ENCODE peak calls at places on chromosomes 11 and 22, in four cellular contexts. A, F, I and W are unnamed samples.

GRCh38 chr11:122796128-122796717 is 42.1 kb upstream of the CRTAM start:
- DNase-seq in A (peak; percentile 19), F (peak; percentile 9), I (peak; percentile 66), W (no peak)

GRCh38 chr11:100776212-100776896 is 89.3 kb downstream of the ARHGAP42 start:
- DNase-seq in A (peak; percentile 96), F (peak; percentile 74), I (no peak), W (no peak)

GRCh38 chr11:72224587-72225410 is at the start of gene INPPL1:
- DNase-seq in A (no peak), F (no peak), I (peak; percentile 62), W (no peak)

GRCh38 chr11:67309661-67310061 is 6.3 kb downstream of the SSH3 start:
- DNase-seq in A (no peak), F (no peak), I (no peak), W (no peak)

GRCh38 chr11:113444469-113445122 is 30.6 kb downstream of the DRD2 start:
- DNase-seq in A (no peak), F (no peak), I (no peak), W (no peak)

GRCh38 chr22:29167032-29167911 is 38.4 kb upstream of the EMID1 start:
- DNase-seq in A (no peak), F (no peak), I (no peak), W (peak; percentile 100)

GRCh38 chr11:117409511-117409910 is 81.9 kb downstream of the CEP164 start:
- DNase-seq in A (no peak), F (no peak), I (no peak), W (no peak)

GRCh38 chr11:106763516-106763915 is 254.8 kb downstream of the GUCY1A2 start:
- DNase-seq in A (no peak), F (no peak), I (no peak), W (no peak)

GRCh38 chr11:64245797-64246623 is 733 bp downstream of the PPP1R14B start:
- DNase-seq in A (peak; percentile 91), F (peak; percentile 58), I (peak; percentile 47), W (no peak)

GRCh38 chr11:34049058-34049457 is 2.5 kb upstream of the CAPRIN1 start:
- DNase-seq in A (no peak), F (no peak), I (no peak), W (no peak)

GRCh38 chr11:34040571-34040970 is 11.0 kb upstream of the CAPRIN1 start:
- DNase-seq in A (no peak), F (no peak), I (no peak), W (no peak)

GRCh38 chr11:34050536-34050935 is 995 bp upstream of the CAPRIN1 start:
- DNase-seq in A (no peak), F (no peak), I (no peak), W (no peak)

DNA sequence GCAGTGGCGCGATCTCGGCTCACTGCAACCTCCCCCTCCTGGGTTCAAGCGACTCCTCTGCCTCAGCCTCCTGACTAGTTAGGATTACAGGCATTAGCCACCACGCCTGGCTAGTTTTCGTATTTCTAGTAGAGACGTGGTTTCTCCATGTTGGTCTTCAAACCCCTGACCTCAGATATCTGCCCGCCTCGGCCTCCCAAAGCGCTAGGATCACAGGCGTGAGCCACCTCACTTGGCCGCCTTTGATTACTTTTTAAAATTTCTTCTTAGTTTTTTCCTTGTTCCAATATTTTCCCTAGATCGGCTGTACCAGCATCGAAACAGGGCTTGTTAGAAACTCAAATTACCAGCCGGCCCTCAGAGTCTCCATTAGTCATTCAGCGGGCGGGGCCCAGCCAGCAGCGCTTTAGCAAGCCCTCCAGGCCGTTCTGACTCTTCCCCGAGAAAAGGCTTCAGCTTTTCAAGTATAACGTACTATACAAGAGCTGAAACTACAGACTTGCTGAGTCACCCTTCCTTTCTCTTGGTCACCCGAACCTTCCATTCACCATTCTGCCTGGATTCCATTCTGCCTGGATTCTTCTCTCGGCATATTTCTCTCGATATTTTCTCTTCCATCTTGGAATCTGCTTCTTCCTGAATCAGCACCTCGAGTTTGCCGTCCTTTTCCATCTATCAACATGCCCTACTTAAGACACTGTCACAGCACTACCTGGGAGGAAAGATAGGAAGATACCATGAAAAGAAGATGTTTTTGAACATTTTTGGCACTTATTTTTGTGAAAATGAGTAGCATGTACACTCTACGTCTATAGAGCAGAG is 6.7 kb upstream of the CAPRIN1 start:
- DNase-seq in A (peak; percentile 76), F (no peak), I (peak; percentile 54), W (no peak)
- TF ChIP-seq CHD4 in A (no peak), F (no peak), I (no peak), W (no peak)

GRCh38 chr11:9980931-9981330 is 313.1 kb downstream of the SBF2 start:
- DNase-seq in A (no peak), F (no peak), I (no peak), W (no peak)

GRCh38 chr11:9982796-9983579 is 311.0 kb downstream of the SBF2 start:
- DNase-seq in A (peak; percentile 97), F (peak; percentile 71), I (peak; percentile 15), W (no peak)

GRCh38 chr11:9977554-9977953 is 313.7 kb downstream of the SWAP70 start:
- DNase-seq in A (no peak), F (no peak), I (no peak), W (no peak)

DNA sequence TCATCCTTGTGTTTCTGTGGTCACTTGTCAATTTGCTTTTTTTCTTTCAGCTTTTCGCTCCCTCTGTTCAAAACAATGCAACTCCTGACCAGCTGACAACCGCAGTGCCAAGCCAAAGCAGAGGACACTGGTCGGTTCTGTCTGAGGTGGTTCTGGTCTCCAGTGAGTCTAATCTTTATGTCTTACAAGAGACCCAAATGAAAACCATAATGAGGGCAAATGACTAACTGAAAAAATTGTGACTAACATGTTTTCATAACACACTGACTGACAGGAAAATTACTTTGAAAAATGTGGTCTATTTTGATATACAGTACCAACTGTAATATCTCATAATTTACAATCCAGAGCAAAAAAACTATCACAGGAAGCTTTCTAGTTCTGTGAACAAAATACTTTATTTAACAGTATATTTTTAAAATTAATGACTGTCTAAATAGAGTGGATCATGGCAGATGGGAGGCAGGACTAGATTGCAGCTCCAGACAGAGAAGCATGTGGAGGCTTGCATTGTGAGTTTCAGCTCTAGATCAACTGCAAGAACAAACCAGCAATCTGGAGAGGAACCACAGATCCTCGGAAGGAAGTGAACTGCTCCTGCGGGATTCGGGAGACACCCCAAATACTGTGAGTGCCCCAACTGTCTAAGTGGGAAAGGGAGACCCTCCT is 311.8 kb downstream of the SBF2 start:
- DNase-seq in A (peak; percentile 51), F (no peak), I (no peak), W (no peak)
- TF ChIP-seq CHD4 in A (no peak), F (no peak), I (no peak), W (no peak)

GRCh38 chr11:119832132-119832531 is 103.1 kb upstream of the NECTIN1 start:
- DNase-seq in A (no peak), F (no peak), I (no peak), W (no peak)
- TF ChIP-seq CHD4 in A (no peak), F (no peak), I (no peak), W (no peak)

GRCh38 chr11:46435679-46436078 is 44.1 kb upstream of the CHRM4 start:
- DNase-seq in A (no peak), F (no peak), I (no peak), W (no peak)
- TF ChIP-seq CHD4 in A (no peak), F (no peak), I (no peak), W (no peak)

DNA sequence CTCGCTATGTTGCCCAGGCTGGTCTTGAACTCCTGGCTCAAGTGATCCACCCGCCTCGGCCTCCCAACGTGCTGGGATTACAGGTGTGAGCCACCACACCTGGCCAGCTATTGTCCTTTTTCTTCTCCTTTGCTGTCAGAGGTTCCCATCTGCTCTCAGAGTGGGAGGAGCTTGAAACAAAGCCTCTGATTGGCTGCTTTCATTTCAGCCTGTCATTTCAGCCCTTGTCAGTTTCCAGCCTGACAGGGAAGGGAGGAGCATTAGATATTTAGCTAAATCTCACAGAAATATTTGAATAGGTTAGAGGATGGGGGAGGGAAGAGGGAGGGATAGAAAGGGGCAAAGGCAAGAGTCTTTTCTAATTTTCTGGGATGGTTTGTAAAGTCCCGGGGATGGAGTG is 8.7 kb downstream of the SLC22A6 start:
- DNase-seq in A (peak; percentile 22), F (no peak), I (peak; percentile 66), W (no peak)
- TF ChIP-seq CHD4 in A (no peak), F (no peak), I (no peak), W (no peak)

GRCh38 chr22:42693763-42694683 is 26.6 kb downstream of the A4GALT start:
- DNase-seq in A (no peak), F (no peak), I (no peak), W (no peak)
- TF ChIP-seq CHD4 in A (no peak), F (no peak), I (no peak), W (no peak)

DNA sequence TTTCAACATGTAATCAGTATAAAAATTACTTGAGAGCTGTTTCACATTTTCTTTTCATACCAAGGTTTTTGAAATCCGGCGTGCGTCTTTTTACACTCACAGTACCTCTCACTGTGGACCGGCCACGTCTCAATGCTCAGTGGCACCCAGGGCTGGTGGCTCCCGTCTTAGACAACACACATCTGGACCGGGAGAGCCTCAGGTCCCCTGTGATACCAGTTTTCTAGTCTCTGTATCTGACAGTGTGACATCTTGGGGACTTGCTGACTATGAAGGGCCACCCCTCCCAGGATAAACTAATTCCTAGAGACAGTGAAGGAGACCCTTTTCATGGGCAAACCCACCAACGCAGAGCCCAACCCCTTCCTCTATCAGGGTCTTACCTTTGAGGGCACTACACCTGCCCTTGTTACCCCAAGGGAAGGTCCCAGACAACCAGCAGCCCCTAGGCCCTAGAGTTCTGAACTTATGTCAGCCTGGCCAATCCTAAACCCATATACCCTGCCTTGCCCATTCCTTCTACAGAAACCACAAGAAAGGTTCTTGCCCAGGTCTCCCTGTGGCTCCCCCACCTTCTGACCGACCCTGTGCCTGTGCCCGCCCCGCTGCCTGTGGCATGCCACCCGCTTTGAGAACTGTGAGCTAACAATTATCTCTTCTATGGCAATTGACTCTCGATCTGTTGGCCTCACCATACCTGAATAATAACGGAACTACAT is 6.1 kb upstream of the ASCL2 start:
- DNase-seq in A (no peak), F (no peak), I (no peak), W (no peak)
- TF ChIP-seq CHD4 in A (no peak), F (no peak), I (no peak), W (no peak)

DNA sequence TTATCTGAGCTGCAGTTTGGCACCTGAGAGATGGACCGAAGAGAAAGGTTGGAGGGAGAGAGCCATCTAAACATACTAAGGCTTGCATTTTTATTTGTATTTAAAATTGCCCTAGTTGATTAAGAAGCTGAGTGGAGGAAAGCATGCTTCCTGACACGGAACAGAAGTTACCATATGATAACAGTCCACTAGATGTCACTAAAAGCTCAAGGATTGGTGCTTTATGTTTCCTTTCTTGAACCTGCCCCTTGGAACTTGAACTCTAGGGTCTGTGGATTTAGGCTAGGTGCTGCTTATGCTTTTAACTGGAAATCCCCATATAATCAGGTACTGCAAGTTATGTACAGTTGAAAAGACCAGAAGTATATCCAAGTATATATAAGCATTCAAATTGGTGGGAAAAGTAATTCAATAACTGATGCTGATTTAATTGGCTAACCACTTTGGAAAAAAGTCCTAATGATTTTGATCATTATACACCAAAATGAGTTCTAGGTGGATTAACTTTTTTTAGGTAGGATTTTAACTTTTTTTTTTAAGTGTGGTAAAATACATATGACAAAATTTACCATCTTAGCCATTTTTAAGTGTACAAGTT is 9.5 kb downstream of the RBMXL2 start:
- DNase-seq in A (peak; percentile 60), F (peak; percentile 49), I (peak; percentile 51), W (peak; percentile 40)
- TF ChIP-seq CHD4 in A (no peak), F (no peak), I (no peak), W (no peak)

GRCh38 chr11:120182357-120182756 is 28.5 kb upstream of the OAF start:
- DNase-seq in A (no peak), F (no peak), I (no peak), W (no peak)

GRCh38 chr11:120183701-120184141 is 27.1 kb upstream of the OAF start:
- DNase-seq in A (no peak), F (no peak), I (no peak), W (no peak)

GRCh38 chr11:120184371-120184945 is 26.4 kb upstream of the OAF start:
- DNase-seq in A (no peak), F (no peak), I (no peak), W (no peak)

GRCh38 chr11:120181446-120181992 is 29.3 kb upstream of the OAF start:
- DNase-seq in A (no peak), F (no peak), I (no peak), W (no peak)

GRCh38 chr11:120182790-120183491 is 27.9 kb upstream of the OAF start:
- DNase-seq in A (peak; percentile 17), F (peak; percentile 73), I (no peak), W (no peak)
- TF ChIP-seq CHD4 in A (no peak), F (no peak), I (no peak), W (no peak)